ENCODE peak calls at places on chromosomes 1 and 21, in four cellular contexts. G is right lobe of liver, F is iris pigment epithelial cell, D is progenitor cell of endocrine pancreas. Z is an unnamed sample.

GRCh38 chr1:91160363-91161075 is 138.7 kb upstream of the ZNF644 start:
- DNase-seq in G (no peak), F (no peak), D (no peak), Z (no peak)

GRCh38 chr21:39348040-39348354 is 891 bp downstream of the HMGN1 start:
- DNase-seq in G (no peak), F (no peak), D (no peak), Z (no peak)

GRCh38 chr1:221741364-221741970 is 422 bp downstream of the DUSP10 start:
- DNase-seq in G (no peak), F (peak; percentile 46), D (no peak), Z (peak; percentile 46)

GRCh38 chr1:210935905-210936304 is 198.0 kb downstream of the KCNH1 start:
- DNase-seq in G (no peak), F (no peak), D (no peak), Z (no peak)

GRCh38 chr1:66177483-66177882 is 356.5 kb upstream of the SGIP1 start:
- DNase-seq in G (no peak), F (no peak), D (no peak), Z (no peak)

GRCh38 chr1:216793303-216793702 is 70.1 kb upstream of the ESRRG start:
- DNase-seq in G (no peak), F (no peak), D (no peak), Z (no peak)

GRCh38 chr1:1086911-1087341 is 12.8 kb upstream of the RNF223 start:
- DNase-seq in G (no peak), F (no peak), D (no peak), Z (no peak)

GRCh38 chr1:211478801-211479619 is 13.0 kb downstream of the RD3 start:
- DNase-seq in G (no peak), F (no peak), D (no peak), Z (no peak)

GRCh38 chr1:14522331-14523241 is 75.9 kb upstream of the KAZN start:
- DNase-seq in G (no peak), F (peak; percentile 85), D (no peak), Z (peak; percentile 82)

GRCh38 chr1:21869620-21870121 is 57.6 kb downstream of the LDLRAD2 start:
- DNase-seq in G (peak; percentile 63), F (peak; percentile 73), D (no peak), Z (peak; percentile 83)

GRCh38 chr21:26070822-26071425 is 99.6 kb downstream of the APP start:
- DNase-seq in G (no peak), F (peak; percentile 82), D (no peak), Z (peak; percentile 45)

Z was measured in IMR-90.